ENCODE peak calls at places on chromosomes 6 and 20, in eight cellular contexts. One of them, this sample, is unnamed.

GRCh38 chr6:86192123-86192522 is 549.4 kb upstream of the SYNCRIP start:
- DNase-seq in T-cell: no peak
- DNase-seq in midbrain: no peak
- DNase-seq in NCI-H1092 treated with DMSO at 0.1 percent for 48 hours: peak
- DNase-seq in CD8-positive, alpha-beta T cell: no peak
- DNase-seq in stimulated activated CD8-positive, alpha-beta memory T cell treated with anti-CD3 and anti-CD28 coated beads, Interleukin-4, amount 100 ng/mL, for 4 hours: no peak
- DNase-seq in WTC11: no peak
- DNase-seq in EL: peak
- DNase-seq in this sample: peak

GRCh38 chr6:15907914-15908518 is 220.9 kb upstream of the MYLIP start:
- DNase-seq in T-cell: no peak
- DNase-seq in midbrain: no peak
- DNase-seq in NCI-H1092 treated with DMSO at 0.1 percent for 48 hours: no peak
- DNase-seq in CD8-positive, alpha-beta T cell: no peak
- DNase-seq in stimulated activated CD8-positive, alpha-beta memory T cell treated with anti-CD3 and anti-CD28 coated beads, Interleukin-4, amount 100 ng/mL, for 4 hours: no peak
- DNase-seq in WTC11: no peak
- DNase-seq in EL: no peak
- DNase-seq in this sample: no peak

GRCh38 chr20:59222982-59223610 is 59.5 kb downstream of the ZNF831 start:
- DNase-seq in T-cell: no peak
- DNase-seq in midbrain: no peak
- DNase-seq in NCI-H1092 treated with DMSO at 0.1 percent for 48 hours: no peak
- DNase-seq in CD8-positive, alpha-beta T cell: no peak
- DNase-seq in stimulated activated CD8-positive, alpha-beta memory T cell treated with anti-CD3 and anti-CD28 coated beads, Interleukin-4, amount 100 ng/mL, for 4 hours: no peak
- DNase-seq in WTC11: peak
- DNase-seq in EL: no peak
- DNase-seq in this sample: no peak

GRCh38 chr6:106309766-106310373 is 15.7 kb downstream of the ATG5 start:
- DNase-seq in T-cell: no peak
- DNase-seq in midbrain: no peak
- DNase-seq in NCI-H1092 treated with DMSO at 0.1 percent for 48 hours: no peak
- DNase-seq in CD8-positive, alpha-beta T cell: no peak
- DNase-seq in stimulated activated CD8-positive, alpha-beta memory T cell treated with anti-CD3 and anti-CD28 coated beads, Interleukin-4, amount 100 ng/mL, for 4 hours: no peak
- DNase-seq in WTC11: no peak
- DNase-seq in EL: peak
- DNase-seq in this sample: no peak

GRCh38 chr6:137402143-137402542 is 92.1 kb downstream of the OLIG3 start:
- DNase-seq in T-cell: no peak
- DNase-seq in midbrain: no peak
- DNase-seq in NCI-H1092 treated with DMSO at 0.1 percent for 48 hours: peak
- DNase-seq in CD8-positive, alpha-beta T cell: no peak
- DNase-seq in stimulated activated CD8-positive, alpha-beta memory T cell treated with anti-CD3 and anti-CD28 coated beads, Interleukin-4, amount 100 ng/mL, for 4 hours: no peak
- DNase-seq in WTC11: no peak
- DNase-seq in EL: no peak
- DNase-seq in this sample: no peak

GRCh38 chr6:44725070-44725469 is 337.6 kb downstream of the CDC5L start:
- DNase-seq in T-cell: no peak
- DNase-seq in midbrain: no peak
- DNase-seq in NCI-H1092 treated with DMSO at 0.1 percent for 48 hours: no peak
- DNase-seq in CD8-positive, alpha-beta T cell: no peak
- DNase-seq in stimulated activated CD8-positive, alpha-beta memory T cell treated with anti-CD3 and anti-CD28 coated beads, Interleukin-4, amount 100 ng/mL, for 4 hours: no peak
- DNase-seq in WTC11: no peak
- DNase-seq in EL: peak
- DNase-seq in this sample: no peak

GRCh38 chr20:31494131-31494530 is 19.0 kb downstream of the REM1 start:
- DNase-seq in T-cell: no peak
- DNase-seq in midbrain: no peak
- DNase-seq in NCI-H1092 treated with DMSO at 0.1 percent for 48 hours: no peak
- DNase-seq in CD8-positive, alpha-beta T cell: no peak
- DNase-seq in stimulated activated CD8-positive, alpha-beta memory T cell treated with anti-CD3 and anti-CD28 coated beads, Interleukin-4, amount 100 ng/mL, for 4 hours: no peak
- DNase-seq in WTC11: peak
- DNase-seq in EL: peak
- DNase-seq in this sample: no peak

GRCh38 chr6:168737481-168737880 is 296.5 kb downstream of the SMOC2 start:
- DNase-seq in T-cell: no peak
- DNase-seq in midbrain: no peak
- DNase-seq in NCI-H1092 treated with DMSO at 0.1 percent for 48 hours: peak
- DNase-seq in CD8-positive, alpha-beta T cell: no peak
- DNase-seq in stimulated activated CD8-positive, alpha-beta memory T cell treated with anti-CD3 and anti-CD28 coated beads, Interleukin-4, amount 100 ng/mL, for 4 hours: no peak
- DNase-seq in WTC11: no peak
- DNase-seq in EL: no peak
- DNase-seq in this sample: no peak

GRCh38 chr6:13668291-13668928 is 43.2 kb downstream of the RANBP9 start:
- DNase-seq in T-cell: no peak
- DNase-seq in midbrain: no peak
- DNase-seq in NCI-H1092 treated with DMSO at 0.1 percent for 48 hours: no peak
- DNase-seq in CD8-positive, alpha-beta T cell: no peak
- DNase-seq in stimulated activated CD8-positive, alpha-beta memory T cell treated with anti-CD3 and anti-CD28 coated beads, Interleukin-4, amount 100 ng/mL, for 4 hours: no peak
- DNase-seq in WTC11: no peak
- DNase-seq in EL: no peak
- DNase-seq in this sample: no peak

GRCh38 chr6:112480551-112480950 is 133.4 kb downstream of the RFPL4B start:
- DNase-seq in T-cell: no peak
- DNase-seq in midbrain: no peak
- DNase-seq in NCI-H1092 treated with DMSO at 0.1 percent for 48 hours: no peak
- DNase-seq in CD8-positive, alpha-beta T cell: no peak
- DNase-seq in stimulated activated CD8-positive, alpha-beta memory T cell treated with anti-CD3 and anti-CD28 coated beads, Interleukin-4, amount 100 ng/mL, for 4 hours: no peak
- DNase-seq in WTC11: no peak
- DNase-seq in EL: peak
- DNase-seq in this sample: no peak

GRCh38 chr20:50646483-50646996 is 44.8 kb downstream of the RIPOR3 start:
- DNase-seq in T-cell: no peak
- DNase-seq in midbrain: no peak
- DNase-seq in NCI-H1092 treated with DMSO at 0.1 percent for 48 hours: no peak
- DNase-seq in CD8-positive, alpha-beta T cell: no peak
- DNase-seq in stimulated activated CD8-positive, alpha-beta memory T cell treated with anti-CD3 and anti-CD28 coated beads, Interleukin-4, amount 100 ng/mL, for 4 hours: no peak
- DNase-seq in WTC11: no peak
- DNase-seq in EL: no peak
- DNase-seq in this sample: no peak

GRCh38 chr6:170110201-170111140 is 180.4 kb downstream of the DLL1 start:
- DNase-seq in T-cell: no peak
- DNase-seq in midbrain: no peak
- DNase-seq in NCI-H1092 treated with DMSO at 0.1 percent for 48 hours: no peak
- DNase-seq in CD8-positive, alpha-beta T cell: no peak
- DNase-seq in stimulated activated CD8-positive, alpha-beta memory T cell treated with anti-CD3 and anti-CD28 coated beads, Interleukin-4, amount 100 ng/mL, for 4 hours: no peak
- DNase-seq in WTC11: no peak
- DNase-seq in EL: no peak
- DNase-seq in this sample: no peak

GRCh38 chr6:71886184-71887005 is at the start of gene RIMS1:
- DNase-seq in T-cell: no peak
- DNase-seq in midbrain: no peak
- DNase-seq in NCI-H1092 treated with DMSO at 0.1 percent for 48 hours: peak
- DNase-seq in CD8-positive, alpha-beta T cell: no peak
- DNase-seq in stimulated activated CD8-positive, alpha-beta memory T cell treated with anti-CD3 and anti-CD28 coated beads, Interleukin-4, amount 100 ng/mL, for 4 hours: no peak
- DNase-seq in WTC11: peak
- DNase-seq in EL: peak
- DNase-seq in this sample: peak

GRCh38 chr6:44054635-44055559 is 72.4 kb downstream of the MRPL14 start:
- DNase-seq in T-cell: no peak
- DNase-seq in midbrain: no peak
- DNase-seq in NCI-H1092 treated with DMSO at 0.1 percent for 48 hours: no peak
- DNase-seq in CD8-positive, alpha-beta T cell: no peak
- DNase-seq in stimulated activated CD8-positive, alpha-beta memory T cell treated with anti-CD3 and anti-CD28 coated beads, Interleukin-4, amount 100 ng/mL, for 4 hours: no peak
- DNase-seq in WTC11: no peak
- DNase-seq in EL: peak
- DNase-seq in this sample: no peak

GRCh38 chr6:6843057-6843627 is 254.6 kb downstream of the LY86 start:
- DNase-seq in T-cell: no peak
- DNase-seq in midbrain: no peak
- DNase-seq in NCI-H1092 treated with DMSO at 0.1 percent for 48 hours: no peak
- DNase-seq in CD8-positive, alpha-beta T cell: no peak
- DNase-seq in stimulated activated CD8-positive, alpha-beta memory T cell treated with anti-CD3 and anti-CD28 coated beads, Interleukin-4, amount 100 ng/mL, for 4 hours: no peak
- DNase-seq in WTC11: no peak
- DNase-seq in EL: peak
- DNase-seq in this sample: no peak

This sample was measured in NT2/D1.